ENCODE peak calls at places on chromosome 7, in four cellular contexts. P is HFF-Myc, W is fibroblast of pulmonary artery, E is fibroblast of lung. B is an unnamed sample.

GRCh38 chr7:148609045-148609725 is 18.6 kb downstream of the C7orf33 start:
- DNase-seq in W (peak), P (no peak), E (peak), B (no peak)

GRCh38 chr7:155995183-155995612 is 182.9 kb upstream of the SHH start:
- DNase-seq in W (no peak), E (no peak), P (no peak), B (no peak)

GRCh38 chr7:155252388-155252957 is 45.2 kb upstream of the INSIG1 start:
- DNase-seq in P (no peak), E (peak), W (no peak), B (no peak)

GRCh38 chr7:288671-289101 is 1.3 kb upstream of the FOXL3 start:
- DNase-seq in E (no peak), W (no peak), P (no peak), B (no peak)

GRCh38 chr7:46317256-46317655 is 396.2 kb upstream of the IGFBP3 start:
- DNase-seq in E (no peak), P (no peak), W (peak), B (no peak)

GRCh38 chr7:143456992-143457793 is 13.9 kb downstream of the TAS2R60 start:
- DNase-seq in P (no peak), W (peak), E (no peak), B (no peak)

GRCh38 chr7:72430531-72430930 is 18.4 kb upstream of the CALN1 start:
- DNase-seq in W (no peak), E (no peak), P (no peak), B (no peak)

GRCh38 chr7:75993689-75994387 is 557 bp downstream of the TMEM120A start:
- DNase-seq in W (peak), P (no peak), E (peak), B (peak)

GRCh38 chr7:155355745-155356144 is 58.1 kb downstream of the INSIG1 start:
- DNase-seq in W (no peak), P (no peak), E (no peak), B (no peak)

GRCh38 chr7:72127136-72127535 is 285.0 kb downstream of the CALN1 start:
- DNase-seq in W (no peak), E (no peak), P (no peak), B (no peak)

GRCh38 chr7:78939669-78940068 is 513.8 kb downstream of the MAGI2 start:
- DNase-seq in E (no peak), P (no peak), W (no peak), B (no peak)

GRCh38 chr7:44727346-44728262 is 21.0 kb upstream of the ZMIZ2 start:
- DNase-seq in W (peak), P (no peak), E (peak), B (no peak)

GRCh38 chr7:924541-925231 is 29.8 kb downstream of the ADAP1 start:
- DNase-seq in W (no peak), E (no peak), P (no peak), B (no peak)

GRCh38 chr7:47449810-47450586 is 131.9 kb downstream of the TNS3 start:
- DNase-seq in W (no peak), P (peak), E (peak), B (no peak)

GRCh38 chr7:151905322-151905721 is 28.4 kb upstream of the PRKAG2 start:
- DNase-seq in W (no peak), P (no peak), E (no peak), B (no peak)

GRCh38 chr7:23691320-23691719 is 11.3 kb downstream of the FAM221A start:
- DNase-seq in E (no peak), P (no peak), W (no peak), B (no peak)

GRCh38 chr7:129990403-129991192 is 37.8 kb upstream of the UBE2H start:
- DNase-seq in E (no peak), W (no peak), P (no peak), B (no peak)

GRCh38 chr7:26265061-26265460 is 26.6 kb upstream of the SNX10 start:
- DNase-seq in E (no peak), P (no peak), W (no peak), B (no peak)

GRCh38 chr7:29247962-29248236 is 53.3 kb downstream of the CHN2 start:
- DNase-seq in E (no peak), P (no peak), W (no peak), B (no peak)

GRCh38 chr7:78762625-78763024 is 690.8 kb downstream of the MAGI2 start:
- DNase-seq in P (no peak), E (no peak), W (no peak), B (no peak)

GRCh38 chr7:75866497-75867389 is 12.1 kb upstream of the RHBDD2 start:
- DNase-seq in E (peak), W (peak), P (peak), B (peak)

GRCh38 chr7:142459557-142459963 is 201.7 kb upstream of the PRSS58 start:
- DNase-seq in E (peak), P (peak), W (peak), B (peak)

GRCh38 chr7:42461537-42461936 is 224.5 kb upstream of the GLI3 start:
- DNase-seq in P (no peak), E (no peak), W (no peak), B (no peak)

DNA sequence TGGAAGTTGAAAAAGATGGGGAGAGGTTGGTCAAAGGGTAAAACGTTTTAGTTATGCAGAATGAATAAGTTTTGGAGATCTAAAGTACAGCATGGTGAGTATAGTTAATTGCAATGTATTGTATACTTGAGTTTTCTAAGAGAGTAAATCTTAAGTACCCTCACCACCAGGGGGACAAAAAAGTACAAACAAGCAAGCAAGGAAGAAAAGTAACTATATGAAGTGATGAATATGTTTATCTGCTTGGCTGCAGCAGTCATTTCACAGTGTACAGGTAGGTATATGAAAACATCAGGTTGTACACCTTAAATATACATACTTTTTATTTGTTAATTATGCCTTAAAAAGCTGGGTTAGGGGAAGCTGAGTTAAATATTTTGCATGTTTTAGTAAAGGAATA is 157.3 kb downstream of the PCLO start:
- DNase-seq in W (peak), P (no peak), E (peak), B (no peak)
- TF ChIP-seq CTCF in W (peak), P (peak), E (no peak), B (no peak)

GRCh38 chr7:2471022-2471329 is 5.2 kb downstream of the GRIFIN start:
- DNase-seq in W (peak), E (peak), P (no peak), B (no peak)
- TF ChIP-seq CTCF in W (no peak), E (no peak), P (no peak), B (no peak)

DNA sequence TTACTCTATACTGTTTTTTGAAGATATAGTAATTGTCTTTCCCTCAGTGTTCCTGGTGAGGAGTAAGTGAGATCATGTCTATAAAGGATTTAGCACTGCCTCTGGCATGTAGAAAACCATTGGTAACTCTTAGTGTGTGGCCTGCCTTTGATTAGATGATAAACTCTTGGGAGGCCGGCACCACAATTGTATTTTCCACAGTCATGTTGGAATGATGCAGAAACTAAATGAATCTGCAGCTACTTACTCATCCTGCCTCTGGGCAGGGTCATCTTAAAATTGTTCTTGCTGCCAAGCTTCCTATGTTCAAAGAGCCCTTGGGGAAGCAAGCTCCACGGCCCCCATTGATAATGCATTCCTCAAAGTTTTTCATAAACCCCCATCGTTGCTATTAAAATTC is 204.6 kb downstream of the ANKRD7 start:
- DNase-seq in P (no peak), W (no peak), E (no peak), B (no peak)
- TF ChIP-seq CTCF in P (no peak), W (no peak), E (no peak), B (no peak)

GRCh38 chr7:135501402-135501801 is 8.5 kb downstream of the CNOT4 start:
- DNase-seq in P (no peak), E (no peak), W (no peak), B (no peak)
- TF ChIP-seq CTCF in P (no peak), E (no peak), W (no peak), B (no peak)